ENCODE peak calls at places on chromosomes 2 and 18, in eight cellular contexts. B, R, E, K, S, L, H and W are unnamed samples.

GRCh38 chr18:13035249-13035914 is 44.2 kb downstream of the CEP192 start:
- DNase-seq in R (no peak), S (no peak), B (no peak), H (peak; percentile 18), K (no peak), L (no peak), E (no peak), W (no peak)

GRCh38 chr2:162747974-162748373 is 90.6 kb downstream of the KCNH7 start:
- DNase-seq in B (no peak), H (no peak), L (no peak), R (no peak), S (no peak), E (no peak), K (no peak), W (no peak)

GRCh38 chr2:110768591-110768990 is 36.2 kb downstream of the ACOXL start:
- DNase-seq in S (no peak), K (peak; percentile 10), E (no peak), H (no peak), L (peak; percentile 77), B (no peak), R (no peak), W (no peak)

GRCh38 chr2:24863636-24864035 is 56.4 kb downstream of the ADCY3 start:
- DNase-seq in E (no peak), H (no peak), R (no peak), S (no peak), K (no peak), B (no peak), L (no peak), W (no peak)

GRCh38 chr2:160646684-160647444 is 153.3 kb upstream of the RBMS1 start:
- DNase-seq in K (no peak), B (no peak), H (no peak), R (no peak), L (no peak), S (no peak), E (no peak), W (no peak)

GRCh38 chr2:235008584-235009044 is 56.8 kb downstream of the SH3BP4 start:
- DNase-seq in H (no peak), B (no peak), L (peak; percentile 92), S (no peak), E (no peak), K (peak; percentile 18), R (no peak), W (no peak)

GRCh38 chr2:105977212-105977611 is 216.9 kb downstream of the UXS1 start:
- DNase-seq in L (no peak), R (no peak), B (no peak), K (no peak), S (no peak), H (peak; percentile 93), E (peak; percentile 31), W (no peak)

GRCh38 chr18:48552130-48552529 is 13.3 kb downstream of the CTIF start:
- DNase-seq in K (no peak), R (no peak), H (no peak), B (no peak), L (no peak), E (no peak), S (no peak), W (no peak)

GRCh38 chr2:185736210-185736609 is 2.4 kb upstream of the FSIP2 start:
- DNase-seq in L (no peak), S (no peak), H (no peak), K (no peak), E (no peak), R (no peak), B (no peak), W (no peak)

GRCh38 chr2:105517814-105518705 is 119.2 kb upstream of the FHL2 start:
- DNase-seq in H (no peak), R (no peak), E (peak; percentile 73), S (peak; percentile 83), K (no peak), L (no peak), B (no peak), W (no peak)